ENCODE peak calls at places on chromosomes 13 and 19, in ten cellular contexts. D, U, N, G, Z, O, X, I, L and V are unnamed samples.

GRCh38 chr13:30873519-30873918 is 32.6 kb upstream of the MEDAG start:
- DNase-seq in D (no peak), U (no peak), N (no peak), G (peak), Z (no peak), O (no peak), X (no peak), I (no peak), L (no peak), V (peak)

GRCh38 chr13:60448907-60449510 is 52.0 kb downstream of the TDRD3 start:
- DNase-seq in D (no peak), U (no peak), N (peak), G (peak), Z (no peak), O (no peak), X (no peak), I (no peak), L (peak), V (peak)

GRCh38 chr13:48586591-48587103 is 53.8 kb upstream of the RCBTB2 start:
- DNase-seq in D (peak), U (no peak), N (no peak), G (peak), Z (peak), O (no peak), X (no peak), I (peak), L (no peak), V (peak)

GRCh38 chr13:71454509-71454908 is 412.5 kb downstream of the DACH1 start:
- DNase-seq in D (no peak), U (no peak), N (no peak), G (no peak), Z (no peak), O (no peak), X (no peak), I (no peak), L (no peak), V (no peak)

GRCh38 chr13:20231839-20232555 is at the start of gene GJB6:
- DNase-seq in D (no peak), U (no peak), N (no peak), G (no peak), Z (peak), O (no peak), X (no peak), I (peak), L (peak), V (no peak)

GRCh38 chr13:51257187-51257586 is 35.0 kb downstream of the FAM124A start:
- DNase-seq in D (no peak), U (no peak), N (no peak), G (no peak), Z (no peak), O (no peak), X (no peak), I (no peak), L (no peak), V (no peak)

GRCh38 chr13:34764246-34764645 is 177.8 kb upstream of the NBEA start:
- DNase-seq in D (no peak), U (no peak), N (no peak), G (peak), Z (no peak), O (no peak), X (peak), I (no peak), L (no peak), V (no peak)

GRCh38 chr19:2235026-2235395 is 1.1 kb downstream of the PLEKHJ1 start:
- DNase-seq in D (no peak), U (no peak), N (no peak), G (no peak), Z (no peak), O (no peak), X (no peak), I (no peak), L (no peak), V (no peak)

GRCh38 chr13:75769141-75769905 is 133.2 kb downstream of the LMO7 start:
- DNase-seq in D (no peak), U (no peak), N (peak), G (no peak), Z (no peak), O (no peak), X (no peak), I (no peak), L (no peak), V (no peak)

GRCh38 chr19:23318143-23318542 is 67.9 kb upstream of the ZNF724 start:
- DNase-seq in D (no peak), U (no peak), N (no peak), G (no peak), Z (no peak), O (no peak), X (no peak), I (no peak), L (no peak), V (no peak)

GRCh38 chr19:35777961-35778360 is 2.6 kb downstream of the ARHGAP33 start:
- DNase-seq in D (no peak), U (no peak), N (no peak), G (no peak), Z (no peak), O (no peak), X (no peak), I (no peak), L (no peak), V (no peak)

GRCh38 chr13:39132286-39132685 is 94.0 kb downstream of the NHLRC3 start:
- DNase-seq in D (no peak), U (no peak), N (no peak), G (no peak), Z (no peak), O (no peak), X (no peak), I (no peak), L (peak), V (no peak)

GRCh38 chr13:43905435-43906031 is 25.8 kb downstream of the LACC1 start:
- DNase-seq in D (no peak), U (peak), N (no peak), G (peak), Z (no peak), O (no peak), X (peak), I (peak), L (peak), V (peak)

GRCh38 chr19:30227071-30227621 is 145.0 kb upstream of the ZNF536 start:
- DNase-seq in D (no peak), U (no peak), N (no peak), G (no peak), Z (no peak), O (no peak), X (no peak), I (peak), L (peak), V (no peak)

GRCh38 chr13:33721719-33722118 is 96.2 kb upstream of the RFC3 start:
- DNase-seq in D (no peak), U (no peak), N (no peak), G (peak), Z (no peak), O (no peak), X (no peak), I (no peak), L (no peak), V (peak)

GRCh38 chr19:18915639-18916038 is 3.5 kb downstream of the COPE start:
- DNase-seq in D (no peak), U (peak), N (no peak), G (peak), Z (peak), O (no peak), X (no peak), I (no peak), L (no peak), V (peak)

GRCh38 chr19:10270180-10270615 is 722 bp upstream of the ICAM1 start:
- DNase-seq in D (peak), U (peak), N (no peak), G (no peak), Z (peak), O (peak), X (no peak), I (peak), L (no peak), V (no peak)

GRCh38 chr13:49218493-49219051 is 1.6 kb upstream of the MLNR start:
- DNase-seq in D (no peak), U (no peak), N (no peak), G (peak), Z (no peak), O (no peak), X (no peak), I (no peak), L (no peak), V (no peak)

GRCh38 chr19:49390978-49391304 is 2.9 kb downstream of the KASH5 start:
- DNase-seq in D (no peak), U (no peak), N (no peak), G (no peak), Z (no peak), O (peak), X (no peak), I (no peak), L (no peak), V (no peak)

GRCh38 chr13:27997904-27998522 is 9.5 kb upstream of the URAD start:
- DNase-seq in D (peak), U (peak), N (no peak), G (peak), Z (peak), O (peak), X (peak), I (peak), L (peak), V (peak)

GRCh38 chr19:7862413-7862951 is 11.7 kb downstream of the PRR36 start:
- DNase-seq in D (peak), U (peak), N (no peak), G (peak), Z (peak), O (peak), X (no peak), I (peak), L (peak), V (no peak)

GRCh38 chr19:27780367-27781065 is 1432.4 kb downstream of the UQCRFS1 start:
- DNase-seq in D (no peak), U (no peak), N (no peak), G (no peak), Z (no peak), O (no peak), X (no peak), I (no peak), L (no peak), V (no peak)

GRCh38 chr13:50994651-50995050 is 85.1 kb downstream of the RNASEH2B start:
- DNase-seq in D (peak), U (no peak), N (no peak), G (no peak), Z (no peak), O (no peak), X (no peak), I (no peak), L (no peak), V (no peak)

GRCh38 chr19:21758296-21758695 is 9.1 kb downstream of the ZNF100 start:
- DNase-seq in D (no peak), U (no peak), N (no peak), G (no peak), Z (no peak), O (no peak), X (no peak), I (no peak), L (no peak), V (no peak)
- TF ChIP-seq CTCF in D (no peak), U (no peak), N (no peak), G (no peak), Z (no peak), O (no peak), X (no peak), I (no peak), L (no peak), V (no peak)

DNA sequence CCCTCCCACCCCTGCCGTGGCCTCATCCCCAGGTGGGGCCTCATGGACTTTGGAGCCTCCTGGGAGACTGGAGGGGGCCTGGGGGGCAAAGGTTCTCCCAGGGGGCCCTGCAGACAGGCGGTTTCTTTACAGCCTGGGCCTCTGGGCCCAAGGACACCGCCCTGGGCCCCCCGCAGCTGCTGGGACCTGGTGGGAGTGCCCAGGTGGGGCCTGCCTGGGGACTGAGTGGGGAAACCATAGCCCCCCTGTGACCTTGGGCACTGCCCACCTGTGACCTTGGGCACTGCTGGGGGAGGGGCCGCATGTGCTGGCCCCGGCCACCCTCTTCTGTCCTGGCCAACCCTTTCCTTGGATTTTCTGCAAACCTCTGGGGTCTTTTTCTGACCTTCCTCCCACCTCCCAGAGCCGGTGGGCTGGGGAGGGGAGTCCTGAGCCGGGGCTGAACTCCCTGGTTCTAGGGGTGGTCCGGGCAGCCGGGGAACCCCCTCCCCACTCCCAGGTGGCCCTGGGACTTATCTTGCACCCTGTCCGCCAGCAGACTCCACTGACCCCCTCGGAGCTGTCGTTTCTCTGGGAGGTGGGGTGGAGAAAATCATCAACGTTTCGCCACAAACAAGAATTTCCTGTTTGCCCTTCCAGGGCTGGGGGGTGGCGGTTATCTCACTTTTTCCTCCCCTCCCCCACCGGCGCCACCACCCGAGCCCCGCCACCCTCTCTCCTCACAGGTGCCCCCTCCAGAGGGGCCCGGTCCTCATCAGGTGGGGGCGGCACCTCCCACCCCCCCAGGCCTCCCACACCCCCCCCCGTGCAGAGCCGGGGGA is 27.1 kb downstream of the ARID3A start:
- DNase-seq in D (no peak), U (no peak), N (no peak), G (no peak), Z (no peak), O (peak), X (peak), I (no peak), L (peak), V (no peak)
- H3K4me3 ChIP-seq in D (no peak), U (no peak), N (no peak), G (no peak), Z (peak), O (peak), X (peak), I (no peak), L (peak), V (no peak)

GRCh38 chr13:106378263-106378662 is 157.2 kb downstream of the EFNB2 start:
- DNase-seq in D (no peak), U (no peak), N (no peak), G (no peak), Z (no peak), O (no peak), X (no peak), I (no peak), L (no peak), V (no peak)
- TF ChIP-seq CTCF in D (no peak), U (no peak), N (no peak), G (no peak), Z (no peak), O (no peak), X (peak), I (no peak), L (no peak), V (no peak)

GRCh38 chr13:97279913-97280312 is 57.8 kb downstream of the MBNL2 start:
- DNase-seq in D (no peak), U (no peak), N (no peak), G (peak), Z (no peak), O (no peak), X (no peak), I (no peak), L (no peak), V (peak)

GRCh38 chr13:97281028-97281427 is 58.9 kb downstream of the MBNL2 start:
- DNase-seq in D (no peak), U (no peak), N (no peak), G (no peak), Z (no peak), O (no peak), X (no peak), I (no peak), L (no peak), V (no peak)

GRCh38 chr13:97278395-97279078 is 56.4 kb downstream of the MBNL2 start:
- DNase-seq in D (no peak), U (no peak), N (no peak), G (peak), Z (no peak), O (no peak), X (no peak), I (no peak), L (no peak), V (peak)

GRCh38 chr13:97280478-97280877 is 58.3 kb downstream of the MBNL2 start:
- DNase-seq in D (no peak), U (no peak), N (no peak), G (peak), Z (no peak), O (no peak), X (no peak), I (no peak), L (no peak), V (no peak)

GRCh38 chr13:97279079-97279411 is 56.9 kb downstream of the MBNL2 start:
- DNase-seq in D (no peak), U (no peak), N (no peak), G (no peak), Z (no peak), O (no peak), X (no peak), I (no peak), L (no peak), V (no peak)
- H3K4me3 ChIP-seq in D (no peak), U (no peak), N (no peak), G (no peak), Z (no peak), O (no peak), X (no peak), I (no peak), L (no peak), V (no peak)

GRCh38 chr13:113220877-113221276 is 11.5 kb downstream of the CUL4A start:
- DNase-seq in D (peak), U (no peak), N (no peak), G (peak), Z (no peak), O (no peak), X (no peak), I (no peak), L (no peak), V (no peak)
- TF ChIP-seq CTCF in D (peak), U (no peak), N (peak), G (peak), Z (no peak), O (no peak), X (no peak), I (no peak), L (no peak), V (peak)